ENCODE peak calls at places on chromosomes 4 and X, in seven cellular contexts. One of them, this sample, is unnamed.

GRCh38 chr4:111641813-111642579 is 503.3 kb upstream of the FAM241A start:
- DNase-seq in HCT116: peak
- DNase-seq in K562: peak
- DNase-seq in SK-N-SH: peak
- DNase-seq in H1: peak
- DNase-seq in GM12878: peak
- DNase-seq in HepG2: peak
- DNase-seq in this sample: peak

GRCh38 chr4:77023920-77024319 is 51.9 kb downstream of the CCNI start:
- DNase-seq in HCT116: no peak
- DNase-seq in K562: no peak
- DNase-seq in SK-N-SH: no peak
- DNase-seq in H1: no peak
- DNase-seq in GM12878: no peak
- DNase-seq in HepG2: peak
- DNase-seq in this sample: no peak

GRCh38 chr4:35559559-35560365 is 684.6 kb downstream of the ARAP2 start:
- DNase-seq in HCT116: peak
- DNase-seq in K562: peak
- DNase-seq in SK-N-SH: no peak
- DNase-seq in H1: no peak
- DNase-seq in GM12878: no peak
- DNase-seq in HepG2: no peak
- DNase-seq in this sample: no peak

GRCh38 chr4:74588350-74588749 is 143.4 kb downstream of the AREG start:
- DNase-seq in HCT116: no peak
- DNase-seq in K562: no peak
- DNase-seq in SK-N-SH: no peak
- DNase-seq in H1: no peak
- DNase-seq in GM12878: no peak
- DNase-seq in HepG2: no peak
- DNase-seq in this sample: no peak

GRCh38 chr4:139800082-139800481 is 134.5 kb downstream of the MGST2 start:
- DNase-seq in HCT116: no peak
- DNase-seq in K562: no peak
- DNase-seq in SK-N-SH: no peak
- DNase-seq in H1: no peak
- DNase-seq in GM12878: no peak
- DNase-seq in HepG2: no peak
- DNase-seq in this sample: no peak

GRCh38 chr4:159048166-159048886 is 54.6 kb upstream of the RAPGEF2 start:
- DNase-seq in HCT116: no peak
- DNase-seq in K562: peak
- DNase-seq in SK-N-SH: peak
- DNase-seq in H1: no peak
- DNase-seq in GM12878: no peak
- DNase-seq in HepG2: peak
- DNase-seq in this sample: peak

GRCh38 chrX:32448320-32448719 is 763.0 kb downstream of the DMD start:
- DNase-seq in HCT116: no peak
- DNase-seq in K562: no peak
- DNase-seq in SK-N-SH: no peak
- DNase-seq in H1: no peak
- DNase-seq in GM12878: peak
- DNase-seq in HepG2: peak
- DNase-seq in this sample: peak

GRCh38 chr4:31084806-31085416 is 364.7 kb downstream of the PCDH7 start:
- DNase-seq in HCT116: peak
- DNase-seq in K562: no peak
- DNase-seq in SK-N-SH: no peak
- DNase-seq in H1: no peak
- DNase-seq in GM12878: no peak
- DNase-seq in HepG2: no peak
- DNase-seq in this sample: no peak

GRCh38 chr4:22435652-22436051 is 80.2 kb downstream of the ADGRA3 start:
- DNase-seq in HCT116: no peak
- DNase-seq in K562: no peak
- DNase-seq in SK-N-SH: no peak
- DNase-seq in H1: no peak
- DNase-seq in GM12878: no peak
- DNase-seq in HepG2: no peak
- DNase-seq in this sample: no peak

GRCh38 chr4:148211533-148211932 is 230.7 kb downstream of the NR3C2 start:
- DNase-seq in HCT116: no peak
- DNase-seq in K562: no peak
- DNase-seq in SK-N-SH: no peak
- DNase-seq in H1: no peak
- DNase-seq in GM12878: no peak
- DNase-seq in HepG2: no peak
- DNase-seq in this sample: no peak

GRCh38 chr4:108172231-108172779 is 3.6 kb upstream of the LEF1 start:
- DNase-seq in HCT116: no peak
- DNase-seq in K562: no peak
- DNase-seq in SK-N-SH: peak
- DNase-seq in H1: peak
- DNase-seq in GM12878: no peak
- DNase-seq in HepG2: no peak
- DNase-seq in this sample: no peak

GRCh38 chr4:119906277-119906676 is 160.4 kb downstream of the MAD2L1 start:
- DNase-seq in HCT116: no peak
- DNase-seq in K562: no peak
- DNase-seq in SK-N-SH: no peak
- DNase-seq in H1: no peak
- DNase-seq in GM12878: no peak
- DNase-seq in HepG2: no peak
- DNase-seq in this sample: no peak

DNA sequence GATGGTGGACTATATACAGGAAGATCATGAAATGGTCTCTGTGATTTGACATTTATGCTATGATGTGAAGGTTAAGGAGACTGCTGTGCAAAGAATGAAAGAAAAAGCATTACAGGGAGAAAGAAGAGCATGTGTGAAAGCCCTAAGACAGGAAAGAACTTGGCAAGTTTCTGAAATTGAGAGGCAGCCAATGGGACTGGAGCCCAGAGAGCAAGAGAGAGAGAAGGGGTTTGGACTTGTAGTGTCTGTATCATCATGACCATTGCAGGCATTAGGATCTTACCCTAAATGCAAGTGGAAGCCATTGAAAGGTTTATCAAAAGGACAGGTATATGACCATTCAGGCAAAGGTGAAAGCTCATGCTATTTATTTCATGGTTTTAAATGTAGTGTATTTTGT is 147.1 kb downstream of the NAA11 start:
- DNase-seq in HCT116: no peak
- DNase-seq in K562: no peak
- DNase-seq in SK-N-SH: no peak
- DNase-seq in H1: no peak
- DNase-seq in GM12878: no peak
- DNase-seq in HepG2: no peak
- DNase-seq in this sample: no peak
- TF ChIP-seq JUND in HCT116: no peak
- TF ChIP-seq JUND in K562: no peak
- TF ChIP-seq JUND in SK-N-SH: no peak
- TF ChIP-seq JUND in H1: no peak
- TF ChIP-seq JUND in GM12878: no peak
- TF ChIP-seq JUND in HepG2: no peak
- TF ChIP-seq JUND in this sample: no peak

DNA sequence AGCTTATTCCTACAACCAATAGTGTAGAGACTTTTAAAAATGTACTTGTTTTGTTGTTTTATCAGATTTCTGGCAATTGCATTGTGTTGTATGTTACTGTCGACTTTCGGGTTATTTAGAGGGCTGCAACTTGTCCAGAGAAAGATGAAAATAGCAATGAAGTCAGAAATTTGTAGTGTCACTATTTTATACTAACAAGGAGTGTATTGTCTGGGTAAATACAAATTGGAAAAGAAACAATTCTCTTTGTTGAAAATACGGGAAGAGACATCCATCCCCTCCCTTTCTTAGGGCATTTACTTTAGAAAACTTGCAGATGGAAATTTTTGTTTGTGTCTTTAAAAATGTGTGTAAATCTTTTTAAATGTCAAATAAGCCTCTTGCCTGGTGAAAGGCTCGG is 792.0 kb downstream of the PCDH18 start:
- DNase-seq in HCT116: no peak
- DNase-seq in K562: no peak
- DNase-seq in SK-N-SH: no peak
- DNase-seq in H1: no peak
- DNase-seq in GM12878: no peak
- DNase-seq in HepG2: no peak
- DNase-seq in this sample: no peak
- TF ChIP-seq JUND in HCT116: no peak
- TF ChIP-seq JUND in K562: no peak
- TF ChIP-seq JUND in SK-N-SH: no peak
- TF ChIP-seq JUND in H1: no peak
- TF ChIP-seq JUND in GM12878: no peak
- TF ChIP-seq JUND in HepG2: no peak
- TF ChIP-seq JUND in this sample: no peak

DNA sequence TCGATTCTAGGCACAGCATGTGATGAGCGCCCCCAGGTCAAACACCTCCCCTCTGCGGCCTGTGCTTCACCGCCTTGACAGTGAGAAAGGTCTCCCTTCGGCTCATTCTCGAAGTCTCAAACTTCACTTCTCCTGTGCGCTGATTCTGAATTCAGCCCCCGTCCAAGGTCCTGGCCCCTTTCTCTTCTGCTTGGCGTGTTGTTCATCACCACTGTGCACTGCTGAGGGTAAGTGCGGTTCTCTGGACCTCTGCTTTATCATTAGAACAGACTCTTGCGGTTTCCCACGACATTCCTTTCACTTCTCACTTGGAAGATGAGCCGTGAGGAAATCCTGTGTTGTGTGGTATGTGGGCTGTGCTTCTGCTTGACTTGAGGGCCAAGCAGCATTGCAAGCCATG is 11.9 kb downstream of the HTT-AS start:
- DNase-seq in HCT116: no peak
- DNase-seq in K562: peak
- DNase-seq in SK-N-SH: no peak
- DNase-seq in H1: no peak
- DNase-seq in GM12878: no peak
- DNase-seq in HepG2: no peak
- DNase-seq in this sample: no peak
- TF ChIP-seq JUND in HCT116: no peak
- TF ChIP-seq JUND in K562: no peak
- TF ChIP-seq JUND in SK-N-SH: no peak
- TF ChIP-seq JUND in H1: no peak
- TF ChIP-seq JUND in GM12878: no peak
- TF ChIP-seq JUND in HepG2: no peak
- TF ChIP-seq JUND in this sample: no peak

GRCh38 chr4:61838072-61838471 is 637.9 kb downstream of the ADGRL3 start:
- DNase-seq in HCT116: no peak
- DNase-seq in K562: no peak
- DNase-seq in SK-N-SH: no peak
- DNase-seq in H1: no peak
- DNase-seq in GM12878: no peak
- DNase-seq in HepG2: no peak
- DNase-seq in this sample: no peak

GRCh38 chr4:61841710-61842109 is 641.6 kb downstream of the ADGRL3 start:
- DNase-seq in HCT116: no peak
- DNase-seq in K562: no peak
- DNase-seq in SK-N-SH: no peak
- DNase-seq in H1: no peak
- DNase-seq in GM12878: no peak
- DNase-seq in HepG2: no peak
- DNase-seq in this sample: no peak

GRCh38 chr4:61831987-61832386 is 631.9 kb downstream of the ADGRL3 start:
- DNase-seq in HCT116: no peak
- DNase-seq in K562: no peak
- DNase-seq in SK-N-SH: no peak
- DNase-seq in H1: no peak
- DNase-seq in GM12878: no peak
- DNase-seq in HepG2: no peak
- DNase-seq in this sample: no peak

DNA sequence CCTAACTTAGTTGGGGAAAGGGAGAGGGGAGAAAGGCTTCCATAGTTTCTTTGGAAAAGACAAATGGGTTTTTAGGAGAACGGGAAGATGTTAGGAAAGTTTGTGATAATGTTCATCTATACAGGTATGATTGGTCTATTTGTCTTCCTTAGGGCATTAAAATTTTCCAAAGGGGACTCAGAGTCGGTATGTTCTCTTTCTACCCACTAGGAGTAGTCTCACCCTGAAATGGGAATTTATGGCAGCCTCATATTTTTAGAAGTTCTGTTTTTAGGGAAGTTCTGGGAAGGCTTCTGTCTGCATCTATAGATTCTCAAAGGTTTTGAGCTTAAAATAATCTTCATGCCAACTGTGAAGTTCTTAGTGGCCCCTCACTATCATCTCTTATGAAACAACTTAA is 637.3 kb downstream of the ADGRL3 start:
- DNase-seq in HCT116: no peak
- DNase-seq in K562: no peak
- DNase-seq in SK-N-SH: no peak
- DNase-seq in H1: no peak
- DNase-seq in GM12878: no peak
- DNase-seq in HepG2: no peak
- DNase-seq in this sample: no peak
- TF ChIP-seq JUND in HCT116: no peak
- TF ChIP-seq JUND in K562: no peak
- TF ChIP-seq JUND in SK-N-SH: no peak
- TF ChIP-seq JUND in H1: no peak
- TF ChIP-seq JUND in GM12878: no peak
- TF ChIP-seq JUND in HepG2: no peak
- TF ChIP-seq JUND in this sample: no peak